ENCODE peak calls at places on chromosomes 3 and 15, in six cellular contexts. B is stimulated activated CD4-positive, alpha-beta T cell treated with anti-CD3 and anti-CD28 coated beads, Interleukin-15, amount 100 ng/mL, for 1 hour; N is AG10803; U is psoas muscle; D is activated CD4-positive, alpha-beta T cell treated with anti-CD3 and anti-CD28 coated beads for 4 hours; S is mesenchymal stem cell. Z is an unnamed sample.

GRCh38 chr3:189303584-189303983 is 131.8 kb downstream of the TPRG1 start:
- DNase-seq in B (no peak), U (no peak), D (no peak), N (no peak), S (peak), Z (no peak)

GRCh38 chr3:13006216-13006990 is 66.8 kb downstream of the IQSEC1 start:
- DNase-seq in U (no peak), S (no peak), B (no peak), N (no peak), D (no peak), Z (no peak)

GRCh38 chr15:82810863-82811421 is 1.5 kb downstream of the WHAMM start:
- DNase-seq in N (no peak), S (peak), B (no peak), U (no peak), D (peak), Z (no peak)

GRCh38 chr3:149382091-149382467 is 4.6 kb upstream of the TM4SF1 start:
- DNase-seq in S (peak), U (no peak), B (no peak), N (peak), D (no peak), Z (peak)

GRCh38 chr3:107598926-107599754 is 76.4 kb downstream of the BBX start:
- DNase-seq in S (peak), N (peak), U (peak), D (peak), B (no peak), Z (peak)

GRCh38 chr3:3783675-3784074 is 15.6 kb upstream of the LRRN1 start:
- DNase-seq in D (no peak), N (no peak), B (no peak), S (no peak), U (no peak), Z (no peak)

GRCh38 chr3:149494022-149494758 is 19.7 kb downstream of the TM4SF4 start:
- DNase-seq in N (peak), U (peak), S (peak), D (no peak), B (no peak), Z (peak)

GRCh38 chr15:68487087-68487843 is 55.3 kb upstream of the ITGA11 start:
- DNase-seq in N (peak), B (no peak), S (peak), D (no peak), U (no peak), Z (peak)

GRCh38 chr3:46472056-46472455 is 7.4 kb upstream of the LTF start:
- DNase-seq in D (no peak), S (no peak), B (no peak), N (no peak), U (no peak), Z (peak)

GRCh38 chr3:38139652-38140051 is 1.2 kb downstream of the MYD88 start:
- DNase-seq in S (no peak), B (no peak), U (no peak), D (peak), N (no peak), Z (no peak)

GRCh38 chr3:124993462-124993861 is 58.9 kb upstream of the MUC13 start:
- DNase-seq in U (peak), B (no peak), D (no peak), N (peak), S (no peak), Z (peak)

GRCh38 chr3:151171145-151171544 is 31.9 kb downstream of the GPR171 start:
- DNase-seq in D (peak), N (no peak), U (no peak), B (no peak), S (no peak), Z (no peak)

GRCh38 chr3:6580808-6581207 is 280.1 kb upstream of the GRM7 start:
- DNase-seq in U (no peak), S (no peak), D (no peak), N (no peak), B (no peak), Z (no peak)

GRCh38 chr3:55654123-55654787 is 167.1 kb upstream of the WNT5A start:
- DNase-seq in S (no peak), B (no peak), U (no peak), D (no peak), N (peak), Z (peak)